ENCODE peak calls at places on chromosomes 3 and 15, in eight cellular contexts. One of them, this sample, is unnamed.

GRCh38 chr3:15899438-15899837 is 101.7 kb upstream of the ANKRD28 start:
- DNase-seq in IMR-90: peak; percentile 85
- DNase-seq in mesendoderm: peak; percentile 80
- DNase-seq in cardiac muscle cell: peak; percentile 40
- DNase-seq in heart left ventricle: no peak
- DNase-seq in GM23338: no peak
- DNase-seq in fibroblast of lung: peak; percentile 69
- DNase-seq in caudate nucleus: no peak
- DNase-seq in this sample: no peak

GRCh38 chr3:185460719-185461350 is 38.0 kb downstream of the TMEM41A start:
- DNase-seq in IMR-90: peak; percentile 34
- DNase-seq in mesendoderm: peak; percentile 28
- DNase-seq in cardiac muscle cell: peak; percentile 47
- DNase-seq in heart left ventricle: no peak
- DNase-seq in GM23338: peak; percentile 63
- DNase-seq in fibroblast of lung: peak; percentile 35
- DNase-seq in caudate nucleus: no peak
- DNase-seq in this sample: no peak

GRCh38 chr3:123489400-123490004 is 40.6 kb upstream of the ADCY5 start:
- DNase-seq in IMR-90: peak; percentile 56
- DNase-seq in mesendoderm: peak; percentile 69
- DNase-seq in cardiac muscle cell: peak; percentile 77
- DNase-seq in heart left ventricle: peak; percentile 73
- DNase-seq in GM23338: peak; percentile 84
- DNase-seq in fibroblast of lung: peak; percentile 76
- DNase-seq in caudate nucleus: no peak
- DNase-seq in this sample: no peak

GRCh38 chr15:69531302-69532027 is 78.8 kb downstream of the RPLP1 start:
- DNase-seq in IMR-90: no peak
- DNase-seq in mesendoderm: peak; percentile 52
- DNase-seq in cardiac muscle cell: no peak
- DNase-seq in heart left ventricle: peak; percentile 22
- DNase-seq in GM23338: peak; percentile 68
- DNase-seq in fibroblast of lung: no peak
- DNase-seq in caudate nucleus: no peak
- DNase-seq in this sample: no peak

GRCh38 chr15:77656294-77656693 is 23.6 kb upstream of the LINGO1 start:
- DNase-seq in IMR-90: no peak
- DNase-seq in mesendoderm: no peak
- DNase-seq in cardiac muscle cell: no peak
- DNase-seq in heart left ventricle: no peak
- DNase-seq in GM23338: no peak
- DNase-seq in fibroblast of lung: no peak
- DNase-seq in caudate nucleus: no peak
- DNase-seq in this sample: no peak

GRCh38 chr3:9068044-9068443 is 104.8 kb upstream of the RAD18 start:
- DNase-seq in IMR-90: no peak
- DNase-seq in mesendoderm: no peak
- DNase-seq in cardiac muscle cell: no peak
- DNase-seq in heart left ventricle: no peak
- DNase-seq in GM23338: no peak
- DNase-seq in fibroblast of lung: peak; percentile 47
- DNase-seq in caudate nucleus: no peak
- DNase-seq in this sample: no peak

GRCh38 chr15:24633082-24633481 is 42.5 kb upstream of the NPAP1 start:
- DNase-seq in IMR-90: no peak
- DNase-seq in mesendoderm: peak; percentile 22
- DNase-seq in cardiac muscle cell: no peak
- DNase-seq in heart left ventricle: no peak
- DNase-seq in GM23338: peak; percentile 23
- DNase-seq in fibroblast of lung: no peak
- DNase-seq in caudate nucleus: no peak
- DNase-seq in this sample: no peak

GRCh38 chr3:43699864-43700263 is 9.1 kb downstream of the ABHD5 start:
- DNase-seq in IMR-90: peak; percentile 28
- DNase-seq in mesendoderm: peak; percentile 44
- DNase-seq in cardiac muscle cell: no peak
- DNase-seq in heart left ventricle: no peak
- DNase-seq in GM23338: peak; percentile 46
- DNase-seq in fibroblast of lung: no peak
- DNase-seq in caudate nucleus: no peak
- DNase-seq in this sample: no peak

GRCh38 chr15:85124173-85124572 is 142.5 kb downstream of the PDE8A start:
- DNase-seq in IMR-90: no peak
- DNase-seq in mesendoderm: no peak
- DNase-seq in cardiac muscle cell: no peak
- DNase-seq in heart left ventricle: no peak
- DNase-seq in GM23338: no peak
- DNase-seq in fibroblast of lung: no peak
- DNase-seq in caudate nucleus: no peak
- DNase-seq in this sample: no peak

GRCh38 chr3:24123596-24123995 is 178.5 kb downstream of the NR1D2 start:
- DNase-seq in IMR-90: peak; percentile 6
- DNase-seq in mesendoderm: peak; percentile 19
- DNase-seq in cardiac muscle cell: peak; percentile 65
- DNase-seq in heart left ventricle: no peak
- DNase-seq in GM23338: no peak
- DNase-seq in fibroblast of lung: peak; percentile 33
- DNase-seq in caudate nucleus: no peak
- DNase-seq in this sample: no peak

GRCh38 chr3:162138509-162138908 is 641.9 kb downstream of the OTOL1 start:
- DNase-seq in IMR-90: no peak
- DNase-seq in mesendoderm: no peak
- DNase-seq in cardiac muscle cell: no peak
- DNase-seq in heart left ventricle: peak; percentile 23
- DNase-seq in GM23338: no peak
- DNase-seq in fibroblast of lung: no peak
- DNase-seq in caudate nucleus: no peak
- DNase-seq in this sample: no peak

GRCh38 chr15:56959318-56959648 is 40.8 kb downstream of the TCF12 start:
- DNase-seq in IMR-90: no peak
- DNase-seq in mesendoderm: no peak
- DNase-seq in cardiac muscle cell: no peak
- DNase-seq in heart left ventricle: no peak
- DNase-seq in GM23338: no peak
- DNase-seq in fibroblast of lung: no peak
- DNase-seq in caudate nucleus: no peak
- DNase-seq in this sample: no peak

GRCh38 chr3:151047636-151048035 is 37.8 kb upstream of the MED12L start:
- DNase-seq in IMR-90: peak; percentile 9
- DNase-seq in mesendoderm: peak; percentile 82
- DNase-seq in cardiac muscle cell: peak; percentile 62
- DNase-seq in heart left ventricle: no peak
- DNase-seq in GM23338: peak; percentile 40
- DNase-seq in fibroblast of lung: peak; percentile 21
- DNase-seq in caudate nucleus: no peak
- DNase-seq in this sample: no peak

GRCh38 chr3:72270072-72270611 is 485.2 kb upstream of the PROK2 start:
- DNase-seq in IMR-90: peak; percentile 96
- DNase-seq in mesendoderm: peak; percentile 88
- DNase-seq in cardiac muscle cell: peak; percentile 96
- DNase-seq in heart left ventricle: peak; percentile 83
- DNase-seq in GM23338: no peak
- DNase-seq in fibroblast of lung: peak; percentile 99
- DNase-seq in caudate nucleus: no peak
- DNase-seq in this sample: peak; percentile 41
- H3K27ac ChIP-seq in IMR-90: peak overlapping the region; percentile 2
- H3K27ac ChIP-seq in mesendoderm: no peak overlapping the region
- H3K27ac ChIP-seq in cardiac muscle cell: no peak overlapping the region
- H3K27ac ChIP-seq in heart left ventricle: no peak overlapping the region
- H3K27ac ChIP-seq in GM23338: no peak overlapping the region
- H3K27ac ChIP-seq in fibroblast of lung: peak overlapping the region; percentile 1
- H3K27ac ChIP-seq in caudate nucleus: no peak overlapping the region
- H3K27ac ChIP-seq in this sample: no peak overlapping the region

GRCh38 chr3:125137432-125138033 is 75.0 kb downstream of the SLC12A8 start:
- DNase-seq in IMR-90: peak; percentile 76
- DNase-seq in mesendoderm: peak; percentile 70
- DNase-seq in cardiac muscle cell: peak; percentile 67
- DNase-seq in heart left ventricle: no peak
- DNase-seq in GM23338: no peak
- DNase-seq in fibroblast of lung: peak; percentile 80
- DNase-seq in caudate nucleus: no peak
- DNase-seq in this sample: no peak
- H3K27ac ChIP-seq in IMR-90: no peak overlapping the region
- H3K27ac ChIP-seq in mesendoderm: no peak overlapping the region
- H3K27ac ChIP-seq in cardiac muscle cell: no peak overlapping the region
- H3K27ac ChIP-seq in heart left ventricle: no peak overlapping the region
- H3K27ac ChIP-seq in GM23338: no peak overlapping the region
- H3K27ac ChIP-seq in fibroblast of lung: peak overlapping the region; percentile 41
- H3K27ac ChIP-seq in caudate nucleus: no peak overlapping the region
- H3K27ac ChIP-seq in this sample: no peak overlapping the region

GRCh38 chr3:57872606-57873005 is 116.5 kb downstream of the SLMAP start:
- DNase-seq in IMR-90: peak; percentile 45
- DNase-seq in mesendoderm: no peak
- DNase-seq in cardiac muscle cell: peak; percentile 19
- DNase-seq in heart left ventricle: no peak
- DNase-seq in GM23338: no peak
- DNase-seq in fibroblast of lung: no peak
- DNase-seq in caudate nucleus: no peak
- DNase-seq in this sample: no peak

GRCh38 chr3:57877116-57877515 is 121.0 kb downstream of the SLMAP start:
- DNase-seq in IMR-90: peak; percentile 89
- DNase-seq in mesendoderm: no peak
- DNase-seq in cardiac muscle cell: no peak
- DNase-seq in heart left ventricle: no peak
- DNase-seq in GM23338: no peak
- DNase-seq in fibroblast of lung: peak; percentile 89
- DNase-seq in caudate nucleus: no peak
- DNase-seq in this sample: no peak

GRCh38 chr3:57876632-57877031 is 120.5 kb downstream of the SLMAP start:
- DNase-seq in IMR-90: peak; percentile 0
- DNase-seq in mesendoderm: no peak
- DNase-seq in cardiac muscle cell: no peak
- DNase-seq in heart left ventricle: no peak
- DNase-seq in GM23338: no peak
- DNase-seq in fibroblast of lung: peak; percentile 14
- DNase-seq in caudate nucleus: no peak
- DNase-seq in this sample: no peak
- H3K27ac ChIP-seq in IMR-90: peak overlapping the region; percentile 92
- H3K27ac ChIP-seq in mesendoderm: no peak overlapping the region
- H3K27ac ChIP-seq in cardiac muscle cell: no peak overlapping the region
- H3K27ac ChIP-seq in heart left ventricle: no peak overlapping the region
- H3K27ac ChIP-seq in GM23338: no peak overlapping the region
- H3K27ac ChIP-seq in fibroblast of lung: no peak overlapping the region
- H3K27ac ChIP-seq in caudate nucleus: no peak overlapping the region
- H3K27ac ChIP-seq in this sample: no peak overlapping the region

DNA sequence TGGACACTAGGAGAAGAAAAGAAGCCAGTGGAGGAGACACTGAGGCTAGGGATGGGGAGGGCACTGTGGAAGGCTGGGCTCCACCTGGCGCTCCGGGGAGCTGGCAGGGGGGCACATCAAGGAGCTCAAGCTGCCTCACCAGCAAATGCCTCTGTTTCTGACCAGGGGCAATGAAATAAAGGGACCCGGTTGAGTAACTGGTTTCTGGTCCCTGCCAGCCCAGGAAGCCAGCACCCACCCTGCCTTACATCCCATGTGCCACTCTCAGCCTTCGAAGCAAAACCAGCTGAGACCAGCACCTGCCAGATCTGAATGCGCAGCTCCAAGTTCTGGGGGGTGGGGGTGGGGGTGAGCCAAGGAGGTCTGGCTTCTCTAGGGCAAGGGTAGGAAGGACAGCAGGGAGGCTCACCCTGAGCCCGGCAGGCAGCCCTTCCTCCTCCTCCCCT is 359 bp upstream of the PAK6 start:
- DNase-seq in IMR-90: no peak
- DNase-seq in mesendoderm: no peak
- DNase-seq in cardiac muscle cell: no peak
- DNase-seq in heart left ventricle: no peak
- DNase-seq in GM23338: peak; percentile 41
- DNase-seq in fibroblast of lung: no peak
- DNase-seq in caudate nucleus: no peak
- DNase-seq in this sample: no peak
- H3K27ac ChIP-seq in IMR-90: no peak overlapping the region
- H3K27ac ChIP-seq in mesendoderm: no peak overlapping the region
- H3K27ac ChIP-seq in cardiac muscle cell: no peak overlapping the region
- H3K27ac ChIP-seq in heart left ventricle: no peak overlapping the region
- H3K27ac ChIP-seq in GM23338: no peak overlapping the region
- H3K27ac ChIP-seq in fibroblast of lung: no peak overlapping the region
- H3K27ac ChIP-seq in caudate nucleus: peak overlapping the region; percentile 78
- H3K27ac ChIP-seq in this sample: peak overlapping the region; percentile 90

GRCh38 chr3:113096158-113096893 is 105.5 kb downstream of the GTPBP8 start:
- DNase-seq in IMR-90: peak; percentile 61
- DNase-seq in mesendoderm: no peak
- DNase-seq in cardiac muscle cell: peak; percentile 33
- DNase-seq in heart left ventricle: no peak
- DNase-seq in GM23338: no peak
- DNase-seq in fibroblast of lung: peak; percentile 80
- DNase-seq in caudate nucleus: no peak
- DNase-seq in this sample: no peak
- H3K27ac ChIP-seq in IMR-90: peak overlapping the region; percentile 74
- H3K27ac ChIP-seq in mesendoderm: no peak overlapping the region
- H3K27ac ChIP-seq in cardiac muscle cell: no peak overlapping the region
- H3K27ac ChIP-seq in heart left ventricle: no peak overlapping the region
- H3K27ac ChIP-seq in GM23338: no peak overlapping the region
- H3K27ac ChIP-seq in fibroblast of lung: no peak overlapping the region
- H3K27ac ChIP-seq in caudate nucleus: no peak overlapping the region
- H3K27ac ChIP-seq in this sample: no peak overlapping the region

GRCh38 chr15:62112616-62113593 is 46.1 kb downstream of the C2CD4A start:
- DNase-seq in IMR-90: peak; percentile 81
- DNase-seq in mesendoderm: no peak
- DNase-seq in cardiac muscle cell: peak; percentile 70
- DNase-seq in heart left ventricle: no peak
- DNase-seq in GM23338: no peak
- DNase-seq in fibroblast of lung: peak; percentile 70
- DNase-seq in caudate nucleus: no peak
- DNase-seq in this sample: peak; percentile 95
- H3K27ac ChIP-seq in IMR-90: no peak overlapping the region
- H3K27ac ChIP-seq in mesendoderm: no peak overlapping the region
- H3K27ac ChIP-seq in cardiac muscle cell: no peak overlapping the region
- H3K27ac ChIP-seq in heart left ventricle: no peak overlapping the region
- H3K27ac ChIP-seq in GM23338: no peak overlapping the region
- H3K27ac ChIP-seq in fibroblast of lung: no peak overlapping the region
- H3K27ac ChIP-seq in caudate nucleus: no peak overlapping the region
- H3K27ac ChIP-seq in this sample: peak overlapping the region; percentile 75

GRCh38 chr15:36917411-36918267 is 182.7 kb downstream of the MEIS2 start:
- DNase-seq in IMR-90: no peak
- DNase-seq in mesendoderm: peak; percentile 48
- DNase-seq in cardiac muscle cell: no peak
- DNase-seq in heart left ventricle: no peak
- DNase-seq in GM23338: no peak
- DNase-seq in fibroblast of lung: no peak
- DNase-seq in caudate nucleus: no peak
- DNase-seq in this sample: no peak
- H3K27ac ChIP-seq in IMR-90: no peak overlapping the region
- H3K27ac ChIP-seq in mesendoderm: no peak overlapping the region
- H3K27ac ChIP-seq in cardiac muscle cell: peak overlapping the region; percentile 31
- H3K27ac ChIP-seq in heart left ventricle: no peak overlapping the region
- H3K27ac ChIP-seq in GM23338: no peak overlapping the region
- H3K27ac ChIP-seq in fibroblast of lung: no peak overlapping the region
- H3K27ac ChIP-seq in caudate nucleus: no peak overlapping the region
- H3K27ac ChIP-seq in this sample: no peak overlapping the region

GRCh38 chr3:49119036-49119435 is 1.6 kb downstream of the USP19 start:
- DNase-seq in IMR-90: no peak
- DNase-seq in mesendoderm: no peak
- DNase-seq in cardiac muscle cell: peak; percentile 33
- DNase-seq in heart left ventricle: no peak
- DNase-seq in GM23338: no peak
- DNase-seq in fibroblast of lung: peak; percentile 27
- DNase-seq in caudate nucleus: no peak
- DNase-seq in this sample: no peak
- H3K27ac ChIP-seq in IMR-90: no peak overlapping the region
- H3K27ac ChIP-seq in mesendoderm: no peak overlapping the region
- H3K27ac ChIP-seq in cardiac muscle cell: peak overlapping the region; percentile 98
- H3K27ac ChIP-seq in heart left ventricle: peak overlapping the region; percentile 95
- H3K27ac ChIP-seq in GM23338: no peak overlapping the region
- H3K27ac ChIP-seq in fibroblast of lung: peak overlapping the region; percentile 32
- H3K27ac ChIP-seq in caudate nucleus: no peak overlapping the region
- H3K27ac ChIP-seq in this sample: peak overlapping the region; percentile 89

GRCh38 chr3:141840737-141841544 is 35.5 kb upstream of the ATP1B3 start:
- DNase-seq in IMR-90: no peak
- DNase-seq in mesendoderm: peak; percentile 25
- DNase-seq in cardiac muscle cell: peak; percentile 32
- DNase-seq in heart left ventricle: no peak
- DNase-seq in GM23338: no peak
- DNase-seq in fibroblast of lung: no peak
- DNase-seq in caudate nucleus: no peak
- DNase-seq in this sample: peak; percentile 73
- H3K27ac ChIP-seq in IMR-90: no peak overlapping the region
- H3K27ac ChIP-seq in mesendoderm: no peak overlapping the region
- H3K27ac ChIP-seq in cardiac muscle cell: no peak overlapping the region
- H3K27ac ChIP-seq in heart left ventricle: peak overlapping the region; percentile 76
- H3K27ac ChIP-seq in GM23338: no peak overlapping the region
- H3K27ac ChIP-seq in fibroblast of lung: no peak overlapping the region
- H3K27ac ChIP-seq in caudate nucleus: no peak overlapping the region
- H3K27ac ChIP-seq in this sample: peak overlapping the region; percentile 67